ENCODE peak calls at places on chromosomes 12 and 14, in seven cellular contexts. Q is stimulated activated CD4-positive, alpha-beta T cell treated with anti-CD3 and anti-CD28 coated beads, Interleukin-1b, Interleukin-23, amount 100 ng/mL, for 48 hours; Y is fibroblast of the aortic adventitia; N is GM23248; A is T-helper 2 cell; W is GM12865; B is activated CD4-positive, CD25-positive, alpha-beta regulatory T cell. R is an unnamed sample.

GRCh38 chr12:42236017-42236416 is 2.0 kb downstream of the YAF2 start:
- DNase-seq in Q (no peak), Y (peak), N (peak), A (no peak), W (no peak), B (no peak), R (no peak)

GRCh38 chr12:105120551-105120950 is 13.0 kb downstream of the WASHC4 start:
- DNase-seq in Q (no peak), Y (no peak), N (no peak), A (peak), W (no peak), B (no peak), R (no peak)

GRCh38 chr14:75885829-75886228 is 96.0 kb downstream of the TGFB3 start:
- DNase-seq in Q (no peak), Y (peak), N (peak), A (no peak), W (no peak), B (no peak), R (no peak)

GRCh38 chr14:89427426-89428162 is 10.6 kb upstream of the FOXN3 start:
- DNase-seq in Q (no peak), Y (peak), N (no peak), A (no peak), W (no peak), B (no peak), R (no peak)

GRCh38 chr14:90443161-90444076 is 46.6 kb downstream of the CALM1 start:
- DNase-seq in Q (no peak), Y (no peak), N (no peak), A (no peak), W (no peak), B (no peak), R (peak)

GRCh38 chr14:55780156-55780946 is 200.3 kb downstream of the KTN1 start:
- DNase-seq in Q (no peak), Y (peak), N (peak), A (no peak), W (peak), B (no peak), R (no peak)

GRCh38 chr14:70832536-70833305 is 23.4 kb upstream of the MAP3K9 start:
- DNase-seq in Q (no peak), Y (no peak), N (no peak), A (no peak), W (no peak), B (no peak), R (no peak)

GRCh38 chr12:11727133-11727664 is 77.7 kb downstream of the ETV6 start:
- DNase-seq in Q (peak), Y (no peak), N (no peak), A (peak), W (peak), B (no peak), R (no peak)

GRCh38 chr14:99040711-99041110 is 231.3 kb downstream of the BCL11B start:
- DNase-seq in Q (no peak), Y (no peak), N (no peak), A (no peak), W (no peak), B (no peak), R (no peak)

GRCh38 chr12:128726866-128727265 is 96.9 kb downstream of the SLC15A4 start:
- DNase-seq in Q (no peak), Y (no peak), N (no peak), A (no peak), W (no peak), B (no peak), R (no peak)

GRCh38 chr12:132633901-132634300 is 15.3 kb downstream of the P2RX2 start:
- DNase-seq in Q (no peak), Y (no peak), N (no peak), A (no peak), W (no peak), B (no peak), R (no peak)

GRCh38 chr12:122130150-122130549 is 43.9 kb downstream of the IL31 start:
- DNase-seq in Q (no peak), Y (peak), N (peak), A (no peak), W (no peak), B (no peak), R (no peak)

GRCh38 chr12:65565601-65566560 is 258.4 kb upstream of the HMGA2 start:
- DNase-seq in Q (no peak), Y (peak), N (peak), A (no peak), W (no peak), B (no peak), R (no peak)

GRCh38 chr14:70170976-70171375 is 17.8 kb downstream of the SLC8A3 start:
- DNase-seq in Q (no peak), Y (no peak), N (no peak), A (no peak), W (no peak), B (no peak), R (no peak)

GRCh38 chr12:56676851-56677601 is 11.1 kb downstream of the PTGES3 start:
- DNase-seq in Q (no peak), Y (no peak), N (peak), A (no peak), W (no peak), B (no peak), R (no peak)

GRCh38 chr12:117100851-117101673 is 1.8 kb upstream of the TESC start:
- DNase-seq in Q (no peak), Y (no peak), N (no peak), A (no peak), W (no peak), B (no peak), R (no peak)

GRCh38 chr12:111093428-111094142 is 173.2 kb upstream of the MYL2 start:
- DNase-seq in Q (peak), Y (no peak), N (no peak), A (no peak), W (peak), B (no peak), R (no peak)

GRCh38 chr12:108510836-108511235 is 4.2 kb upstream of the FICD start:
- DNase-seq in Q (no peak), Y (no peak), N (no peak), A (no peak), W (no peak), B (no peak), R (no peak)

GRCh38 chr14:94045101-94045500 is 19.0 kb downstream of the OTUB2 start:
- DNase-seq in Q (no peak), Y (no peak), N (no peak), A (no peak), W (no peak), B (no peak), R (no peak)

R was measured in D721Med.